ENCODE peak calls at places on chromosomes 5 and 9, in four cellular contexts. L, V, W and U are unnamed samples.

GRCh38 chr9:111016046-111017026 is 21.9 kb downstream of the LPAR1 start:
- DNase-seq in L (no peak), V (no peak), W (no peak), U (no peak)

GRCh38 chr5:160438316-160439204 is 16.9 kb downstream of the PTTG1 start:
- DNase-seq in L (peak), V (peak), W (peak), U (no peak)

GRCh38 chr9:73133921-73134407 is 17.7 kb upstream of the ANXA1 start:
- DNase-seq in L (peak), V (no peak), W (peak), U (no peak)

GRCh38 chr9:28155067-28155466 is 581.8 kb upstream of the C9orf72 start:
- DNase-seq in L (no peak), V (no peak), W (no peak), U (no peak)

GRCh38 chr9:33465096-33465495 is 8.6 kb downstream of the NOL6 start:
- DNase-seq in L (no peak), V (no peak), W (no peak), U (no peak)

GRCh38 chr5:125199968-125200841 is 453.8 kb upstream of the ZNF608 start:
- DNase-seq in L (no peak), V (no peak), W (no peak), U (no peak)

GRCh38 chr5:76175821-76176403 is 92.7 kb downstream of the SV2C start:
- DNase-seq in L (peak), V (peak), W (peak), U (peak)

GRCh38 chr9:98521141-98521540 is 187.6 kb downstream of the GABBR2 start:
- DNase-seq in L (no peak), V (no peak), W (no peak), U (no peak)

GRCh38 chr5:14396071-14396470 is 185.5 kb upstream of the OTULINL start:
- DNase-seq in L (no peak), V (no peak), W (no peak), U (no peak)

GRCh38 chr9:15837079-15837679 is 284.3 kb downstream of the CCDC171 start:
- DNase-seq in L (peak), V (peak), W (peak), U (no peak)

GRCh38 chr5:102927007-102927406 is 171.9 kb downstream of the PAM start:
- DNase-seq in L (no peak), V (no peak), W (no peak), U (no peak)

GRCh38 chr9:98678244-98678842 is 30.4 kb downstream of the GABBR2 start:
- DNase-seq in L (no peak), V (peak), W (peak), U (no peak)

GRCh38 chr5:149600932-149601331 is 19.6 kb downstream of the ARHGEF37 start:
- DNase-seq in L (no peak), V (no peak), W (no peak), U (no peak)

GRCh38 chr5:96455789-96456188 is 22.7 kb upstream of the PCSK1 start:
- DNase-seq in L (no peak), V (no peak), W (no peak), U (no peak)

GRCh38 chr9:136882109-136882946 is 4.0 kb upstream of the TRAF2 start:
- DNase-seq in L (peak), V (no peak), W (peak), U (peak)

GRCh38 chr5:38885208-38885607 is 39.4 kb downstream of the OSMR start:
- DNase-seq in L (no peak), V (no peak), W (no peak), U (no peak)

GRCh38 chr9:2127486-2127885 is 112.3 kb downstream of the SMARCA2 start:
- DNase-seq in L (no peak), V (no peak), W (no peak), U (no peak)

GRCh38 chr5:54309237-54309636 is 1.1 kb downstream of the ARL15 start:
- DNase-seq in L (no peak), V (no peak), W (peak), U (no peak)

GRCh38 chr5:83776437-83777031 is 55.9 kb upstream of the HAPLN1 start:
- DNase-seq in L (no peak), V (no peak), W (no peak), U (no peak)

GRCh38 chr5:149549461-149550266 is 1.6 kb downstream of the CSNK1A1 start:
- DNase-seq in L (peak), V (peak), W (peak), U (peak)

GRCh38 chr5:131384616-131385214 is 120.9 kb downstream of the CDC42SE2 start:
- DNase-seq in L (no peak), V (no peak), W (peak), U (no peak)

GRCh38 chr9:108654566-108654965 is 201.2 kb downstream of the ACTL7B start:
- DNase-seq in L (no peak), V (no peak), W (no peak), U (no peak)

GRCh38 chr9:20620658-20621552 is 1.4 kb downstream of the MLLT3 start:
- DNase-seq in L (no peak), V (peak), W (no peak), U (no peak)

GRCh38 chr9:131475111-131475955 is 27.4 kb upstream of the POMT1 start:
- DNase-seq in L (no peak), V (no peak), W (no peak), U (no peak)

GRCh38 chr5:94667937-94668336 is 49.5 kb downstream of the SLF1 start:
- DNase-seq in L (no peak), V (no peak), W (no peak), U (no peak)
- TF ChIP-seq POLR2AphosphoS5 in L (no peak), V (no peak), W (no peak), U (no peak)

GRCh38 chr5:126777257-126777973 is 479 bp downstream of the LMNB1 start:
- DNase-seq in L (no peak), V (peak), W (peak), U (no peak)

GRCh38 chr5:126777974-126778674 is 1.2 kb downstream of the LMNB1 start:
- DNase-seq in L (peak), V (peak), W (peak), U (peak)

GRCh38 chr5:126776499-126777256 is at the start of gene LMNB1:
- DNase-seq in L (peak), V (peak), W (peak), U (peak)

GRCh38 chr5:126778675-126779403 is 1.9 kb downstream of the LMNB1 start:
- DNase-seq in L (no peak), V (no peak), W (peak), U (no peak)

DNA sequence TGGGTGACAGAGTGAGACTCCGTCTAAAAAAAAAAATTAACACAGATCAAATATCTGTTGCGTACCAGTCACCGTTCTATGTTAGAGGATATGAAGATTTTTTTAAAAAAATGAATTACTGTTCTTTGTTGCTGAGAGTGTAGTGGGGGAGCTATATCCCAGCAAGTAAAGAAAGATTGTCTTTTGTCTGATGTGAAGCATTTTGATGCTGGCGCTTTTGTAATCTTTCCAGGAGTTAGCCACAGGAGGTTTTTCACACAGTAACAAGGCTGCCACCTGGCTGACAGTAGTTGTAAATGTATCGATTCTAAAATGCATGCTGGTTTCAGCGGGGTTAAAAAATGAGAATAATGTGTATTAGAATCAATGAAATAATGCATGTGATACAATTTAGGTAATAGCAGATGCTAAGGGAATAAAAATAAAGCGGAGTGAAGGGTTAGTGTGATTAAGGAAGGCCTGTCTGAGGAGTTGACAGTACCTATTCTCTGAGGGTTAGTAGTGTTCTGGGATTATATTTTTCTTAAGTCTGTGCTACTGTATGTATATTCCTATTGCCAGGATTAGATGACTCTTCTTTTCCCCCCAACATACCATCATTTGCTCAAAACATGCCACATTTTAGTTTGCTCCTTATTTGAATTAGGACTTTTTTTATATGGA is 3.4 kb downstream of the LMNB1 start:
- DNase-seq in L (no peak), V (peak), W (peak), U (no peak)
- TF ChIP-seq SPI1 in L (no peak), V (no peak), W (no peak), U (no peak)

GRCh38 chr5:169629847-169630548 is 7.1 kb upstream of the DOCK2 start:
- DNase-seq in L (no peak), V (no peak), W (no peak), U (no peak)
- TF ChIP-seq POLR2AphosphoS5 in L (no peak), V (no peak), W (no peak), U (no peak)

GRCh38 chr5:73263001-73263710 is 90.2 kb downstream of the TMEM174 start:
- DNase-seq in L (no peak), V (no peak), W (no peak), U (no peak)
- TF ChIP-seq SPI1 in L (no peak), V (no peak), W (no peak), U (no peak)

DNA sequence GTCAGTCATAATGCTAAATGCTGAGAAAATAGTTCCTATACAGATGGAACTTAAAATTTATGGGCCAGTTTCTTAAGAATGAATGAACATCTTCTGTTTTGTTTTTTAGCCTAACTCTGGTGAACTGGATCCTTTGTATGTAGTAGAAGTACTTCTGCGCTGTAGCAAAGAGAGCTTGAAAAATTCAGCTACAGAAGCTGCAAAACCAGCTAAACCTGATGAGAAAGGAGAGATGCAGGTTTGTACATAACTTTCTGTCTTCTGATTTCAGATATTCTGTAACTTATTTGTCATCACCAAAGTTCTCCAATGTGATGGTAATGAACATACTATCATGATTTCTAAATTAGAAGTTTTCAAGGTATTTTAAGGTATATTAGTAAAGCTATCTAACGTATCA is 80.1 kb downstream of the MTREX start:
- DNase-seq in L (no peak), V (no peak), W (no peak), U (no peak)
- TF ChIP-seq POLR2AphosphoS5 in L (no peak), V (no peak), W (no peak), U (no peak)

DNA sequence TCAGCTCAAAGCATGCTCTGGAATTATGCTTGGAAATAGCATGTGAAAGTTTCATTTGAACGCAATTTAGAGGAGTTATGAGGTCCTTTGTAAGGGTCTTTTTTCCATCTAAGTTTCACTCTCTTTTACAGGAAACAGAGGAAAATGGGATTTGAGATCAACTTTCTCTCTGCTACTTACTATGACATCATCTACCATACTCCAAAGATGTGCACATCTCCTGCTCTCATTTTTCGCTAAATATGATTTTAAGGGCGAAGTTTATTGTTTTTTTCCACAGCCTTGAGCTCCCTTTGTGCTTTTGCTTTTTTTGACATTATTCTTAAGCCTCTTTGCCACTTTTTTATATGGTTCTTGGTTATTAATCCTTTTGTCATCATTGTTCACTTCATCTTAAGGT is 125.6 kb downstream of the NNT start:
- DNase-seq in L (no peak), V (no peak), W (no peak), U (no peak)
- TF ChIP-seq SPI1 in L (no peak), V (no peak), W (no peak), U (no peak)